ENCODE peak calls at places on chromosome 18, in five cellular contexts. O is testis, E is IMR-90, G is body of pancreas, A is heart left ventricle. U is an unnamed sample. For H3K4me1 and H3K27me3, the result is how much of the 10 kb centered on the place peaks cover.

GRCh38 chr18:12569791-12570190 is 88.1 kb downstream of the SPIRE1 start:
- DNase-seq in O (no peak), E (no peak), G (no peak), A (no peak), U (no peak)

GRCh38 chr18:62585274-62586147 is 62.7 kb downstream of the ZCCHC2 start:
- DNase-seq in O (no peak), E (no peak), G (no peak), A (no peak), U (no peak)

GRCh38 chr18:2961828-2962227 is 51.1 kb downstream of the LPIN2 start:
- DNase-seq in O (peak), E (peak), G (no peak), A (no peak), U (no peak)

GRCh38 chr18:69946608-69947155 is 991 bp downstream of the CD226 start:
- DNase-seq in O (no peak), E (no peak), G (no peak), A (no peak), U (no peak)

GRCh38 chr18:38025433-38026038 is 459.9 kb upstream of the CELF4 start:
- DNase-seq in O (no peak), E (no peak), G (no peak), A (no peak), U (no peak)

GRCh38 chr18:26057208-26057821 is 33.1 kb downstream of the SS18 start:
- DNase-seq in O (no peak), E (peak), G (no peak), A (no peak), U (no peak)

GRCh38 chr18:63878982-63879381 is 8.5 kb upstream of the SERPINB2 start:
- DNase-seq in O (no peak), E (no peak), G (no peak), A (no peak), U (no peak)

GRCh38 chr18:26547302-26548143 is 830 bp downstream of the KCTD1 start:
- DNase-seq in O (peak), E (peak), G (peak), A (peak), U (peak)

GRCh38 chr18:35089918-35090550 is 48.8 kb downstream of the MAPRE2 start:
- DNase-seq in O (no peak), E (no peak), G (no peak), A (no peak), U (no peak)

GRCh38 chr18:74708169-74708568 is 110.5 kb downstream of the ZNF407 start:
- DNase-seq in O (no peak), E (no peak), G (no peak), A (no peak), U (no peak)

GRCh38 chr18:12659904-12660605 is 2.1 kb upstream of the SPIRE1 start:
- DNase-seq in O (peak), E (peak), G (peak), A (no peak), U (peak)

GRCh38 chr18:70499218-70499691 is 210.4 kb downstream of the SOCS6 start:
- DNase-seq in O (peak), E (no peak), G (no peak), A (no peak), U (no peak)

GRCh38 chr18:56878712-56879111 is 227.6 kb downstream of the WDR7 start:
- DNase-seq in O (no peak), E (no peak), G (no peak), A (no peak), U (no peak)

GRCh38 chr18:69330345-69330744 is 70.3 kb upstream of the DOK6 start:
- DNase-seq in O (no peak), E (no peak), G (no peak), A (no peak), U (no peak)

GRCh38 chr18:11689972-11690570 is 1.0 kb downstream of the GNAL start:
- DNase-seq in O (peak), E (peak), G (no peak), A (no peak), U (no peak)

GRCh38 chr18:26549486-26550435 is 1.4 kb upstream of the KCTD1 start:
- DNase-seq in O (peak), E (peak), G (peak), A (peak), U (peak)

GRCh38 chr18:3012306-3012919 is 531 bp downstream of the LPIN2 start:
- DNase-seq in O (peak), E (peak), G (peak), A (peak), U (peak)

GRCh38 chr18:57970356-57971095 is 73.5 kb upstream of the NEDD4L start:
- DNase-seq in O (no peak), E (no peak), G (no peak), A (no peak), U (no peak)

GRCh38 chr18:25830787-25831186 is 259.6 kb downstream of the SS18 start:
- DNase-seq in O (no peak), E (peak), G (no peak), A (peak), U (peak)

GRCh38 chr18:7950380-7951143 is 383.4 kb downstream of the PTPRM start:
- DNase-seq in O (no peak), E (peak), G (no peak), A (no peak), U (peak)

GRCh38 chr18:13368080-13368813 is 149.7 kb downstream of the LDLRAD4 start:
- DNase-seq in O (no peak), E (no peak), G (no peak), A (no peak), U (no peak)

GRCh38 chr18:63073481-63073880 is 246.1 kb downstream of the BCL2 start:
- DNase-seq in O (no peak), E (no peak), G (no peak), A (no peak), U (no peak)

GRCh38 chr18:54717673-54718435 is 110.4 kb upstream of the RAB27B start:
- DNase-seq in O (no peak), E (no peak), G (no peak), A (no peak), U (peak)

GRCh38 chr18:49728542-49728941 is 84.8 kb downstream of the ACAA2 start:
- DNase-seq in O (peak), E (no peak), G (peak), A (no peak), U (peak)

GRCh38 chr18:27763936-27764335 is 413.0 kb downstream of the CDH2 start:
- DNase-seq in O (no peak), E (no peak), G (no peak), A (no peak), U (no peak)

GRCh38 chr18:26963292-26963691 is 97.8 kb upstream of the AQP4 start:
- DNase-seq in O (no peak), E (no peak), G (no peak), A (no peak), U (no peak)

GRCh38 chr18:28831476-28831875 is 654.5 kb upstream of the CDH2 start:
- DNase-seq in O (no peak), E (peak), G (no peak), A (no peak), U (no peak)

GRCh38 chr18:73826098-73826497 is 321.5 kb downstream of the FBXO15 start:
- DNase-seq in O (no peak), E (peak), G (no peak), A (no peak), U (no peak)

GRCh38 chr18:67966224-67966623 is 449.7 kb upstream of the DSEL start:
- DNase-seq in O (no peak), E (no peak), G (no peak), A (no peak), U (no peak)

GRCh38 chr18:57141208-57142129 is 5.4 kb upstream of the BOD1L2 start:
- DNase-seq in O (no peak), E (no peak), G (peak), A (no peak), U (peak)

DNA sequence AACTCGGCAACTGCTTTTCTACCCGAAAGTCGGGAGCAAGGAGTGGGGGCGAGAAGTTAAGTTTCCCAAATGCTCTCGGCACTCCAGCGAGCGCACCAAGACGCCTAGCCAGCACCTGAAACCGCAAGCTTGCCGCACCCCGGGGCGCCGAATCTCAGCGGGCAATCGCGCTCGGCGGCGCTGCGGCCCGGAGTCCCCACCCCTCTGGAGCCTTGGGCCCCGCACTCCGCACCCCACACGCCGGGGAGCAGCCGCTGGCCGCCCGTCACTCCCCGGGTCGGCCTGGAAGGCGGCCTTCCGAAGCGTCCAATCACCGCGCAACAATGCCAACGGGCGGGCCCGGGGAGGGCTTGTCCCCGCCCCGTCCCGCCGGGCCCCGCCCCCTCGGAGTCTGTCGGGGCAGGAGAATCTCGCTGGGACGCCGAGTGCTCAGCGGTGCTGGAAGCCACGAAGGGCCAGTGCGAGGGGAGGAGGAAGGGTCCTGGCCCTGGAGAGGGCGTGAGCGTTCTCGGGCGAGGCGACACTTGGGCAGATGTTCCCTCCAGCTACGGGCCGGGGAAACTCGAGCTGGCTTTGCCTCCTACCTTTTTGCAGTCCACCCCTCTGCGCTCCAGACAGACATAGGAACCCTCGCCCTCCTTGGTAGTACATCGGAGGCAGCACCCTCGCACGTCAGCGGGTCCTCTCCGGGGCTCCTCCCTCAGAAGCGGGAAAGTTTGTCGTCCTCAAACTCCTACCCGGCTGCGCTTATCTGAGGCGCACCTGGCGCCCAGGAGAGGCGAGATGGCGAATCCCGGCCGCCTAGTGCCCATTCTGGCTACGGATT is 1.1 kb upstream of the ZBTB7C start:
- DNase-seq in O (peak), E (peak), G (peak), A (peak), U (peak)
- TF ChIP-seq POLR2A in O (no peak), E (no peak), G (peak), A (no peak), U (no peak)

DNA sequence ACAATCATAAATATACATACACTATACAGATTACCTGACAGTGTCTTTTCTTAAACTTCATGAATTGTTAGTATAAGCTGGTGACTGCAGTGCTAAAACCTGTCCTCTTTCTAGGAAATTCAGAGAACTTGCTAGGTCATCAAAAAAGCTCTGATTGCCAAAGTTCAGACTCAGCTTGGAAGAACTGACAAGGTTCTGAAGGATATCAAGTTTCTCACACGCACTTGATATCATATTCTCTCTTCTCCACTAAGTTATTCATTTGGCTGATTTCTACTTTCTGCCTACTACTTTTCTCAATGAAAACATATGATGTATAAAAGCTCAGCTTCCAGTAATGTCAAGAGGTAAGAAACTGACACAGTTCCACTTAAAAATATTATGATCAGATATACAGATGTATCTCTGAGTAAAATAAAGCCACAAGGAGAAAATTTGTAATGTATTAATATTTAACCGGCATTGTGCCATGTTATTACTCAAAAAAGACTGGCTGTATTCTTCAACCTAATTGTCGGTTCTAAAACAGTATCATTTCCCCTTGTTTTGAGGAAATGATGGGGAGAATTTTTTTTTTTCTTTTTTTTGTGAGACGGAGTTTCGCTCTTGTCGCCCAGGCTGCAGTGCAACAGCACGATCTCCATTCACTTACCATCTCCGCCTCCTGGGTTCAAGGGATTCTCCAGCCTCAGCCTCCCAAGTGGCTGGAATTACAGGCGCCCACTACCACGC is 2.4 kb downstream of the OSBPL1A start:
- DNase-seq in O (no peak), E (peak), G (no peak), A (no peak), U (no peak)
- H3K4me1 ChIP-seq in O (under half), E (under half), G (under half), A (under half), U (under half)

GRCh38 chr18:48310999-48311398 is 98.2 kb downstream of the ZBTB7C start:
- DNase-seq in O (no peak), E (no peak), G (no peak), A (no peak), U (no peak)

GRCh38 chr18:48310353-48310752 is 98.8 kb downstream of the ZBTB7C start:
- DNase-seq in O (no peak), E (no peak), G (no peak), A (no peak), U (no peak)

GRCh38 chr18:48314694-48315093 is 94.5 kb downstream of the ZBTB7C start:
- DNase-seq in O (no peak), E (no peak), G (no peak), A (no peak), U (no peak)

GRCh38 chr18:48313803-48314202 is 95.4 kb downstream of the ZBTB7C start:
- DNase-seq in O (no peak), E (no peak), G (no peak), A (no peak), U (no peak)

GRCh38 chr18:48312066-48312465 is 97.1 kb downstream of the ZBTB7C start:
- DNase-seq in O (no peak), E (no peak), G (no peak), A (no peak), U (no peak)
- H3K27me3 ChIP-seq in O (under half), E (under half), G (under half), A (under half), U (under half)

GRCh38 chr18:79501006-79501405 is 105.3 kb downstream of the NFATC1 start:
- DNase-seq in O (no peak), E (no peak), G (no peak), A (no peak), U (no peak)

GRCh38 chr18:79503406-79503805 is 107.7 kb downstream of the NFATC1 start:
- DNase-seq in O (no peak), E (no peak), G (no peak), A (no peak), U (no peak)

GRCh38 chr18:79506191-79507075 is 110.7 kb downstream of the NFATC1 start:
- DNase-seq in O (no peak), E (no peak), G (no peak), A (peak), U (no peak)

GRCh38 chr18:79502785-79503184 is 107.1 kb downstream of the NFATC1 start:
- DNase-seq in O (no peak), E (peak), G (no peak), A (no peak), U (no peak)

GRCh38 chr18:79503891-79504475 is 108.3 kb downstream of the NFATC1 start:
- DNase-seq in O (no peak), E (no peak), G (no peak), A (no peak), U (no peak)
- TF ChIP-seq POLR2A in O (no peak), E (no peak), G (no peak), A (no peak), U (no peak)

DNA sequence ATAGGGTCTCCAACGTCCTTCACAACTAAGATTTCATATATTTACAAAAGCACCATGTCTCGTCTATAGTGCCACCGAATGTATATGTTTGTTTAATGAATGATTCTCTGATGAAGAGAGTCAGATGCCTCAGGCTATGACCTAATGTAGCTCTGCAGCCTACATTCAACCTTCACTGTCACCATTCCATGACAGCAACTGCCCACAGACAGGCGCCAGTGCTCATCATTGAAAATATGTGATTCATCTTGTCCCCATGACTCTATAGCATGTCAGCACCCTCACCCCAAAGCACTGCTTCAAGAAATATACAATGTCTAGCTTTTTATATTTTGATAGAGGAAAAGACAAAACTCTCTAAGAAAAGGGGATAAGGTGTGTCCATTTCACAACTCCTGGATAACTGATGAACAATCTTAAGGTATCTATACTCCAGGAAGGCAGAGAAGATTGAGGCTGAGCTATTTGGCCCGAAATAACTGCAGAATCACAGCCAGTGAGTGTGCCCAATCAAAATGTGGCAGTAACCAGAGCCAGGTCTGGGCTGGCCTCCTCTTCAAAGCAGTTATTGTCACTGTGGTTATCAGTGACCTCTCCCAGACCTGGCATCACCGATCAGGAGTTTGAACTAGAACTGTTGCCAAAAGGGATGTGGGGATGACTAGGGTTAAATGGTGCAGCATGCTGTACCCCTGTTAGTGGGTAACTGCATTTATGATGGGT is 246.6 kb downstream of the SETBP1 start:
- DNase-seq in O (no peak), E (no peak), G (no peak), A (no peak), U (no peak)
- H3K4me1 ChIP-seq in O (under half), E (under half), G (under half), A (under half), U (under half)

DNA sequence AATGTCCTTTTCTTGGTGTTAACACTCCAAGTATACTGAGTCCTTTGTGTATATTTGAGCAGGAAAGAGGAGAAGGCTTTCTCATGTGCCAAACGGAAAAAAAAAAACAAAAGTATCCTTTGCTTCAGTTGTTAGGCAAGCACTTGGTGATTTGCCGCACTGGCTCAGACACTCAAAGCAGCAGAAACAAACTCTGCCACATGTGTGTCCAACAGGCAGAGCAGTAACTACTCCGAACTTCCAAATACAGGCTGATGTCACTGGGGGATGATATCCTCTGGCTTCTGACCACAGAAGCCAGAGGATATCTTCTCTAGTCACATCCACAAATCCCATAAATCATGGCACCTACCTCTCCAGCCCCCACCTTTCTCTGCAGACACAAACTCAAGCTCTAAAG is 108.0 kb upstream of the SALL3 start:
- DNase-seq in O (no peak), E (no peak), G (no peak), A (no peak), U (no peak)
- H3K27me3 ChIP-seq in O (under half), E (under half), G (under half), A (under half), U (under half)

GRCh38 chr18:9568186-9568585 is 46.2 kb downstream of the PPP4R1 start:
- DNase-seq in O (no peak), E (no peak), G (no peak), A (no peak), U (no peak)
- TF ChIP-seq POLR2A in O (no peak), E (no peak), G (no peak), A (no peak), U (no peak)